ENCODE peak calls at places on chromosomes 13 and 19, in seven cellular contexts. One of them, this sample, is unnamed.

GRCh38 chr13:33746867-33747266 is 71.1 kb upstream of the RFC3 start:
- DNase-seq in mammary epithelial cell: no peak
- DNase-seq in neural progenitor cell: no peak
- DNase-seq in tibial nerve: no peak
- DNase-seq in A549: no peak
- DNase-seq in psoas muscle: no peak
- DNase-seq in AG04449: no peak
- DNase-seq in this sample: no peak

GRCh38 chr19:55176116-55176515 is 4.0 kb downstream of the SYT5 start:
- DNase-seq in mammary epithelial cell: peak; percentile 21
- DNase-seq in neural progenitor cell: no peak
- DNase-seq in tibial nerve: no peak
- DNase-seq in A549: peak; percentile 53
- DNase-seq in psoas muscle: no peak
- DNase-seq in AG04449: no peak
- DNase-seq in this sample: peak; percentile 69

GRCh38 chr13:36453518-36453917 is 21.2 kb downstream of the CCNA1 start:
- DNase-seq in mammary epithelial cell: no peak
- DNase-seq in neural progenitor cell: peak; percentile 45
- DNase-seq in tibial nerve: no peak
- DNase-seq in A549: no peak
- DNase-seq in psoas muscle: no peak
- DNase-seq in AG04449: no peak
- DNase-seq in this sample: peak; percentile 39

GRCh38 chr13:64538711-64539110 is 2691.4 kb downstream of the PCDH9 start:
- DNase-seq in mammary epithelial cell: no peak
- DNase-seq in neural progenitor cell: no peak
- DNase-seq in tibial nerve: no peak
- DNase-seq in A549: no peak
- DNase-seq in psoas muscle: no peak
- DNase-seq in AG04449: peak; percentile 4
- DNase-seq in this sample: no peak

GRCh38 chr19:50547385-50548190 is 20.6 kb downstream of the LRRC4B start:
- DNase-seq in mammary epithelial cell: no peak
- DNase-seq in neural progenitor cell: no peak
- DNase-seq in tibial nerve: no peak
- DNase-seq in A549: no peak
- DNase-seq in psoas muscle: no peak
- DNase-seq in AG04449: no peak
- DNase-seq in this sample: no peak

GRCh38 chr13:28611654-28612131 is 47.2 kb upstream of the POMP start:
- DNase-seq in mammary epithelial cell: no peak
- DNase-seq in neural progenitor cell: no peak
- DNase-seq in tibial nerve: no peak
- DNase-seq in A549: no peak
- DNase-seq in psoas muscle: no peak
- DNase-seq in AG04449: no peak
- DNase-seq in this sample: peak; percentile 92

GRCh38 chr13:39956036-39956435 is 300.6 kb downstream of the COG6 start:
- DNase-seq in mammary epithelial cell: peak; percentile 15
- DNase-seq in neural progenitor cell: no peak
- DNase-seq in tibial nerve: no peak
- DNase-seq in A549: no peak
- DNase-seq in psoas muscle: no peak
- DNase-seq in AG04449: no peak
- DNase-seq in this sample: no peak

GRCh38 chr13:21405309-21405708 is 53.8 kb downstream of the ZDHHC20 start:
- DNase-seq in mammary epithelial cell: peak; percentile 2
- DNase-seq in neural progenitor cell: no peak
- DNase-seq in tibial nerve: no peak
- DNase-seq in A549: no peak
- DNase-seq in psoas muscle: no peak
- DNase-seq in AG04449: no peak
- DNase-seq in this sample: no peak

GRCh38 chr13:109862627-109863026 is 76.2 kb upstream of the IRS2 start:
- DNase-seq in mammary epithelial cell: peak; percentile 80
- DNase-seq in neural progenitor cell: no peak
- DNase-seq in tibial nerve: no peak
- DNase-seq in A549: no peak
- DNase-seq in psoas muscle: no peak
- DNase-seq in AG04449: no peak
- DNase-seq in this sample: no peak

GRCh38 chr13:106105153-106105552 is 430.3 kb downstream of the EFNB2 start:
- DNase-seq in mammary epithelial cell: peak; percentile 67
- DNase-seq in neural progenitor cell: no peak
- DNase-seq in tibial nerve: no peak
- DNase-seq in A549: no peak
- DNase-seq in psoas muscle: no peak
- DNase-seq in AG04449: no peak
- DNase-seq in this sample: no peak

GRCh38 chr19:10744848-10745293 is 27.0 kb downstream of the DNM2 start:
- DNase-seq in mammary epithelial cell: no peak
- DNase-seq in neural progenitor cell: no peak
- DNase-seq in tibial nerve: no peak
- DNase-seq in A549: no peak
- DNase-seq in psoas muscle: no peak
- DNase-seq in AG04449: no peak
- DNase-seq in this sample: no peak

GRCh38 chr13:51646041-51646670 is 61.9 kb downstream of the WDFY2 start:
- DNase-seq in mammary epithelial cell: no peak
- DNase-seq in neural progenitor cell: peak; percentile 16
- DNase-seq in tibial nerve: no peak
- DNase-seq in A549: no peak
- DNase-seq in psoas muscle: no peak
- DNase-seq in AG04449: no peak
- DNase-seq in this sample: no peak

GRCh38 chr13:30576528-30576927 is 41.2 kb upstream of the USPL1 start:
- DNase-seq in mammary epithelial cell: peak; percentile 73
- DNase-seq in neural progenitor cell: no peak
- DNase-seq in tibial nerve: no peak
- DNase-seq in A549: no peak
- DNase-seq in psoas muscle: no peak
- DNase-seq in AG04449: no peak
- DNase-seq in this sample: peak; percentile 96

GRCh38 chr19:30320466-30320865 is 51.7 kb upstream of the ZNF536 start:
- DNase-seq in mammary epithelial cell: no peak
- DNase-seq in neural progenitor cell: no peak
- DNase-seq in tibial nerve: no peak
- DNase-seq in A549: no peak
- DNase-seq in psoas muscle: no peak
- DNase-seq in AG04449: no peak
- DNase-seq in this sample: no peak

GRCh38 chr13:33884506-33885221 is 66.7 kb downstream of the RFC3 start:
- DNase-seq in mammary epithelial cell: no peak
- DNase-seq in neural progenitor cell: no peak
- DNase-seq in tibial nerve: no peak
- DNase-seq in A549: no peak
- DNase-seq in psoas muscle: no peak
- DNase-seq in AG04449: no peak
- DNase-seq in this sample: no peak

GRCh38 chr19:572891-573825 is 762 bp downstream of the BSG start:
- DNase-seq in mammary epithelial cell: peak; percentile 50
- DNase-seq in neural progenitor cell: peak; percentile 78
- DNase-seq in tibial nerve: no peak
- DNase-seq in A549: peak; percentile 47
- DNase-seq in psoas muscle: peak; percentile 59
- DNase-seq in AG04449: no peak
- DNase-seq in this sample: no peak

GRCh38 chr19:10070730-10071446 is 15.2 kb upstream of the SHFL start:
- DNase-seq in mammary epithelial cell: no peak
- DNase-seq in neural progenitor cell: peak; percentile 39
- DNase-seq in tibial nerve: no peak
- DNase-seq in A549: no peak
- DNase-seq in psoas muscle: no peak
- DNase-seq in AG04449: no peak
- DNase-seq in this sample: no peak

GRCh38 chr13:93862259-93862658 is 617.2 kb downstream of the DCT start:
- DNase-seq in mammary epithelial cell: no peak
- DNase-seq in neural progenitor cell: no peak
- DNase-seq in tibial nerve: no peak
- DNase-seq in A549: no peak
- DNase-seq in psoas muscle: no peak
- DNase-seq in AG04449: no peak
- DNase-seq in this sample: no peak

GRCh38 chr13:33323766-33324525 is 38.4 kb upstream of the STARD13 start:
- DNase-seq in mammary epithelial cell: no peak
- DNase-seq in neural progenitor cell: no peak
- DNase-seq in tibial nerve: no peak
- DNase-seq in A549: no peak
- DNase-seq in psoas muscle: no peak
- DNase-seq in AG04449: no peak
- DNase-seq in this sample: no peak

GRCh38 chr19:3606690-3607289 is at the start of gene TBXA2R:
- DNase-seq in mammary epithelial cell: no peak
- DNase-seq in neural progenitor cell: peak; percentile 64
- DNase-seq in tibial nerve: peak; percentile 78
- DNase-seq in A549: peak; percentile 51
- DNase-seq in psoas muscle: peak; percentile 84
- DNase-seq in AG04449: no peak
- DNase-seq in this sample: no peak

GRCh38 chr13:100525453-100526298 is 62.9 kb downstream of the GGACT start:
- DNase-seq in mammary epithelial cell: no peak
- DNase-seq in neural progenitor cell: no peak
- DNase-seq in tibial nerve: no peak
- DNase-seq in A549: no peak
- DNase-seq in psoas muscle: no peak
- DNase-seq in AG04449: no peak
- DNase-seq in this sample: no peak

GRCh38 chr13:112104873-112105234 is 37.9 kb downstream of the SOX1 start:
- DNase-seq in mammary epithelial cell: no peak
- DNase-seq in neural progenitor cell: no peak
- DNase-seq in tibial nerve: no peak
- DNase-seq in A549: no peak
- DNase-seq in psoas muscle: no peak
- DNase-seq in AG04449: no peak
- DNase-seq in this sample: no peak

GRCh38 chr13:112078216-112078615 is 11.3 kb downstream of the SOX1 start:
- DNase-seq in mammary epithelial cell: no peak
- DNase-seq in neural progenitor cell: peak; percentile 42
- DNase-seq in tibial nerve: no peak
- DNase-seq in A549: no peak
- DNase-seq in psoas muscle: no peak
- DNase-seq in AG04449: no peak
- DNase-seq in this sample: no peak

GRCh38 chr13:57716295-57716694 is 84.8 kb downstream of the PCDH17 start:
- DNase-seq in mammary epithelial cell: no peak
- DNase-seq in neural progenitor cell: no peak
- DNase-seq in tibial nerve: no peak
- DNase-seq in A549: no peak
- DNase-seq in psoas muscle: no peak
- DNase-seq in AG04449: no peak
- DNase-seq in this sample: no peak

GRCh38 chr19:48958006-48958405 is 3.3 kb downstream of the BAX start:
- DNase-seq in mammary epithelial cell: no peak
- DNase-seq in neural progenitor cell: no peak
- DNase-seq in tibial nerve: no peak
- DNase-seq in A549: no peak
- DNase-seq in psoas muscle: no peak
- DNase-seq in AG04449: no peak
- DNase-seq in this sample: no peak

GRCh38 chr19:29191005-29191404 is 21.9 kb downstream of the UQCRFS1 start:
- DNase-seq in mammary epithelial cell: peak; percentile 12
- DNase-seq in neural progenitor cell: no peak
- DNase-seq in tibial nerve: no peak
- DNase-seq in A549: no peak
- DNase-seq in psoas muscle: no peak
- DNase-seq in AG04449: no peak
- DNase-seq in this sample: no peak

GRCh38 chr19:725461-726089 is 16.8 kb downstream of the PALM start:
- DNase-seq in mammary epithelial cell: no peak
- DNase-seq in neural progenitor cell: no peak
- DNase-seq in tibial nerve: no peak
- DNase-seq in A549: no peak
- DNase-seq in psoas muscle: no peak
- DNase-seq in AG04449: no peak
- DNase-seq in this sample: no peak

GRCh38 chr13:105441406-105441805 is 1094.1 kb downstream of the EFNB2 start:
- DNase-seq in mammary epithelial cell: peak; percentile 10
- DNase-seq in neural progenitor cell: no peak
- DNase-seq in tibial nerve: no peak
- DNase-seq in A549: peak; percentile 26
- DNase-seq in psoas muscle: no peak
- DNase-seq in AG04449: no peak
- DNase-seq in this sample: no peak

GRCh38 chr19:6801397-6802086 is 29.0 kb downstream of the VAV1 start:
- DNase-seq in mammary epithelial cell: no peak
- DNase-seq in neural progenitor cell: no peak
- DNase-seq in tibial nerve: no peak
- DNase-seq in A549: peak; percentile 87
- DNase-seq in psoas muscle: peak; percentile 58
- DNase-seq in AG04449: no peak
- DNase-seq in this sample: peak; percentile 98
- H3K4me3 ChIP-seq in mammary epithelial cell: no peak overlapping the region
- H3K4me3 ChIP-seq in neural progenitor cell: no peak overlapping the region
- H3K4me3 ChIP-seq in tibial nerve: peak overlapping the region; percentile 27
- H3K4me3 ChIP-seq in A549: peak overlapping the region; percentile 44
- H3K4me3 ChIP-seq in psoas muscle: no peak overlapping the region
- H3K4me3 ChIP-seq in AG04449: peak overlapping the region; percentile 23
- H3K4me3 ChIP-seq in this sample: peak overlapping the region; percentile 56

GRCh38 chr19:13732337-13732736 is 32.0 kb upstream of the MRI1 start:
- DNase-seq in mammary epithelial cell: no peak
- DNase-seq in neural progenitor cell: no peak
- DNase-seq in tibial nerve: no peak
- DNase-seq in A549: no peak
- DNase-seq in psoas muscle: no peak
- DNase-seq in AG04449: no peak
- DNase-seq in this sample: no peak
- H3K4me3 ChIP-seq in mammary epithelial cell: peak overlapping the region; percentile 47
- H3K4me3 ChIP-seq in neural progenitor cell: peak overlapping the region; percentile 58
- H3K4me3 ChIP-seq in tibial nerve: peak overlapping the region; percentile 56
- H3K4me3 ChIP-seq in A549: peak overlapping the region; percentile 54
- H3K4me3 ChIP-seq in psoas muscle: peak overlapping the region; percentile 74
- H3K4me3 ChIP-seq in AG04449: peak overlapping the region; percentile 73
- H3K4me3 ChIP-seq in this sample: peak overlapping the region; percentile 88

GRCh38 chr19:40398417-40399056 is 8.6 kb upstream of the HIPK4 start:
- DNase-seq in mammary epithelial cell: peak; percentile 25
- DNase-seq in neural progenitor cell: peak; percentile 84
- DNase-seq in tibial nerve: no peak
- DNase-seq in A549: peak; percentile 57
- DNase-seq in psoas muscle: no peak
- DNase-seq in AG04449: no peak
- DNase-seq in this sample: no peak
- H3K4me3 ChIP-seq in mammary epithelial cell: no peak overlapping the region
- H3K4me3 ChIP-seq in neural progenitor cell: no peak overlapping the region
- H3K4me3 ChIP-seq in tibial nerve: peak overlapping the region; percentile 6
- H3K4me3 ChIP-seq in A549: no peak overlapping the region
- H3K4me3 ChIP-seq in psoas muscle: no peak overlapping the region
- H3K4me3 ChIP-seq in AG04449: no peak overlapping the region
- H3K4me3 ChIP-seq in this sample: no peak overlapping the region

GRCh38 chr19:47729468-47729798 is 15.9 kb upstream of the NOP53 start:
- DNase-seq in mammary epithelial cell: peak; percentile 95
- DNase-seq in neural progenitor cell: peak; percentile 33
- DNase-seq in tibial nerve: peak; percentile 46
- DNase-seq in A549: peak; percentile 98
- DNase-seq in psoas muscle: peak; percentile 64
- DNase-seq in AG04449: no peak
- DNase-seq in this sample: no peak
- H3K4me3 ChIP-seq in mammary epithelial cell: peak overlapping the region; percentile 49
- H3K4me3 ChIP-seq in neural progenitor cell: peak overlapping the region; percentile 65
- H3K4me3 ChIP-seq in tibial nerve: no peak overlapping the region
- H3K4me3 ChIP-seq in A549: peak overlapping the region; percentile 48
- H3K4me3 ChIP-seq in psoas muscle: peak overlapping the region; percentile 21
- H3K4me3 ChIP-seq in AG04449: no peak overlapping the region
- H3K4me3 ChIP-seq in this sample: peak overlapping the region; percentile 55

This sample was measured in Jurkat, Clone E6-1.